ENCODE peak calls at places on chromosome 1, in ten cellular contexts. Z is cardiac muscle cell, R is Caco-2, P is uterus, O is fibroblast of lung, F is DND-41, Y is fibroblast of villous mesenchyme, T is coronary artery, D is fibroblast of pulmonary artery, W is Calu3. A is an unnamed sample.

GRCh38 chr1:207174913-207175312 is 70.9 kb downstream of the C4BPA start:
- DNase-seq in Z (no peak), Y (no peak), F (no peak), R (no peak), O (no peak), D (no peak), T (no peak), W (no peak), P (no peak), A (no peak)

GRCh38 chr1:198638894-198639319 is at the start of gene PTPRC:
- DNase-seq in F (no peak), R (no peak), Z (no peak), Y (no peak), T (no peak), O (no peak), D (no peak), W (no peak), P (no peak), A (no peak)

GRCh38 chr1:178126261-178126660 is 32.4 kb downstream of the RASAL2 start:
- DNase-seq in T (no peak), P (no peak), D (no peak), R (no peak), O (peak; percentile 26), Y (no peak), W (no peak), F (no peak), Z (no peak), A (no peak)

GRCh38 chr1:235861857-235862256 is 4.8 kb downstream of the LYST start:
- DNase-seq in R (no peak), O (no peak), D (no peak), Y (no peak), P (no peak), Z (no peak), F (no peak), T (no peak), W (no peak), A (no peak)

GRCh38 chr1:31787261-31787660 is 23.1 kb upstream of the ADGRB2 start:
- DNase-seq in D (no peak), Z (no peak), W (no peak), Y (no peak), O (no peak), T (no peak), P (no peak), F (no peak), R (peak; percentile 3), A (no peak)

GRCh38 chr1:47797555-47797954 is 199.6 kb downstream of the TRABD2B start:
- DNase-seq in F (no peak), D (no peak), W (no peak), Z (no peak), Y (peak; percentile 4), R (no peak), T (no peak), P (no peak), O (no peak), A (no peak)

GRCh38 chr1:75548721-75549480 is 62.0 kb downstream of the SLC44A5 start:
- DNase-seq in Z (no peak), O (no peak), F (no peak), R (no peak), D (peak; percentile 75), T (no peak), W (no peak), P (no peak), Y (no peak), A (no peak)

GRCh38 chr1:216700779-216701178 is 22.4 kb downstream of the ESRRG start:
- DNase-seq in Z (no peak), W (no peak), D (no peak), Y (no peak), F (no peak), P (no peak), R (no peak), T (no peak), O (no peak), A (no peak)

DNA sequence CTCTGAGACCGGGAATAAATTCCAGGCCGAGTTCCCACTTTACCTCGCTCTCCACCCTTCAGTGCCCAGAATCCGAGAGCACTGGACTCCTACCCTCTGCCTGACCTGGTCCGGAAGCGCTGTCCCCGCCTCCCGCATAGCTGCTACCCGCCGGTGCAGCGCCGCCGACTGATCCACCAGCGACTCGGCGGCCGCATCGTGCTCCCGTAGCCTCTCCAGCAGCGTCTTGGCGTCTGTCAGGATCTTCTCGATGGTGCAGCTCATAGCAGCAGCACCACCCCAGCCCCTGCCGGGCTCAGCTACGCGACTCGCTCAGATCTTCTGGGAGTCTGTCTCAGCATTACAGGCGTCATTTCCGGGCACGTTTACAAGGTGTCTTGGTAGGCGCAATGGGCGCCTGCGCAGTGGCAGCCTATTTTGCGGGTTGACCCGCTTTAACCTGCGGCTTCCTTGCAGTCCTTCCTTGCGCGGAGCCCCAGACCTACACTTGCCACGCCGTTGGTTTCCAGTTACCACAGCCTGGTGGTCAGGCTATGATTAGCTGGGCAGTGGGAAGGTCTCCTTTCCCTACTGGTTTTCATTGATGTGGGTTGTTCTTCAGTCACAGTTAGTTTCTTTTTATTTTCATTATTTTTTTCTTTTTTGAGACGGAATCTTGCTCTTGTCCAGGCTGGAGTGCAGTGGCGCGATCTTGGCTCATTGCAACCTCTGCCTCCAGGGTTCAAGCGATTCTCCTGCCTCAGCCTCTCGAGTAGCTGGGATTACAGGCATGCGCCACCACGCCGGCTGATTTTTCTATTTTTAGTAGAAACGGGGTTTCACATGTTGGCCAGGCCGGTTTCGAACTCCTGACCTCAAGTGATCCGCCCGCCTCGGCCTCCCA is at the start of gene SIKE1:
- DNase-seq in O (peak; percentile 94), W (peak; percentile 83), D (peak; percentile 93), Z (peak; percentile 97), F (peak; percentile 95), R (peak; percentile 95), T (peak; percentile 91), P (peak; percentile 88), Y (peak; percentile 96), A (peak; percentile 97)
- TF ChIP-seq CTCF in O (no peak), W (no peak), D (no peak), Z (peak; percentile 12), F (no peak), R (no peak), T (no peak), P (no peak), Y (no peak), A (no peak)

DNA sequence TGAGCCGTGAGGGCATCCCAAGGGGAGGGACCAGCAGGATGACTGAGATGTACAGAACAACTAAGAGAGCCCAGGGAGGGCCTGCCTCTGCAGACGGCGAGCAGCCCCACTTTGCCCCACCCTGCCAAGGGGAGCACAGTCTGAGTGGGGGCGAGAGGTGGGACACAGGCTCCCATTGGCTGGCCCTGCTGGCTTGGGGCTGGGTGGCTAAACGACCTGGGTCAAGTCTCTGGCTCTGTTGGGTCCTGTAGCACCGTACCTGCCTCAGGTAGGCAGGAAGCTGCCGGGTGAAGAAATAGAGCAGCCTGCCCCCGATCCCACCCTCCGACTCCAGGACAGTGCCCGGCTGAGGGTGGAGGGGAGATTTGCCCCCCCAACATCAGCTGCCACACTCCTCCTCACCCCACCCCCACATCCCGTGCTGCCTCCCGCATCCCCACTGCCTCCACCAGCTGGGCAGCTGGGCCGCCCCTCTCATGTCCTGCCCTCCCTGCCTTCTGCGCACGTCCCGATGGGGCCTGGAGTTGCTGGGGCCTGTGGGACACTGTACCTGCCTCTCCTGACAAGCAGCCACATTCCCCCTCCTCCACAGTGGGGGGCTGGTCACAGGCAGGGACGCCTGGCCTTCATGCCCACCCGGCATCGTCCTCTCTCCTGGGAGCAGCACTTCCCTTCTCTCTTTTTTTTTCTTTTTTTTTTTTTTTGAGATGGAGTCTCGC is 12.6 kb upstream of the PLEKHG5 start:
- DNase-seq in Y (no peak), O (no peak), W (no peak), P (no peak), T (no peak), Z (no peak), D (no peak), F (no peak), R (no peak), A (no peak)
- TF ChIP-seq CTCF in Y (no peak), O (no peak), W (no peak), P (no peak), T (no peak), Z (no peak), D (no peak), F (no peak), R (no peak), A (no peak)

DNA sequence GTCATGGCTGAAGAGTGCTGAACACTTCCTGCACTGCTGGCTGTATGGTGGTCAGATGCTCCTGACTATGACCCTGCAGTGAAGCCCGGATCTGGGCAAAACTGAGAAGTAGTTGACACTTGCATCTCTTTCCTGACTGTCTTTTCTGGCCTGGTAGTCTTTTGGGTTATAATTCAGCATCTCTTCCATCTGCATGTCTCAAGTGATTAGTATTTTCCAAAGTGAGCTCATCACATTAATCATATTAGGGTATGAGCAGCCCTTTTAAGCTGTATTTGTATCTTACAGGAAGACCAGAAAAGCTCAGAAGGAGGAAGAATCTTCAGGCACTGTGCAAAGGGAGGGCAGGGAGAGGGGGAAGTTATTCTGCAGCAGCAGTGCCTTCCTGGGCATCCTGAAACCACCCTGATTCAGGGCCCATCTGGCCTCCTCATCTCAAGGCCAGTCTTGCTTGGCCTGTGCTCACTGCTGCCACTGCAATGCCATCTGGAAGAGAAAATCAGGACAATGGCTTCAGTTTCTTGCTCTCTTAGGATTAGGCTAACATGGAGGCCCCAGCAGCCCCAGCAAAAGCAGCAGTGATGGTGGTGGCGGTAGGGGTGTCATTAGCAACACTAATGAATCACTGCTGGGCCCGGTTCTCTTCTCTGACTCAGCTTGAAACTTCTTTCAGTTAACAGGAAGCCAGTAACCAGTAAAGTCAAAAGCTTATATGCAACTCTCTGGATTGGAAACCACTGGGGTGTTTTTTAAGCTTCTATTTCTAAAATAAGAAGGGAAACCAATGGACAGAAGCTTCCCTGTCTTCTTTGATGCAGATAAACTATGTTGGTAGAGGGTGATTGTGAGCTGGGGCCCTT is 63.3 kb upstream of the WDR26 start:
- DNase-seq in O (peak; percentile 74), P (no peak), Z (no peak), R (no peak), D (peak; percentile 77), F (peak; percentile 67), W (peak; percentile 60), T (no peak), Y (peak; percentile 71), A (peak; percentile 91)
- TF ChIP-seq CTCF in O (peak; percentile 10), P (no peak), Z (no peak), R (no peak), D (peak; percentile 0), F (peak; percentile 5), W (no peak), T (no peak), Y (no peak), A (no peak)

GRCh38 chr1:212597495-212597894 is 11.1 kb upstream of the ATF3 start:
- DNase-seq in R (no peak), D (no peak), Y (no peak), T (no peak), W (no peak), Z (no peak), P (no peak), O (peak; percentile 44), F (no peak), A (no peak)

GRCh38 chr1:212596798-212597197 is 11.8 kb upstream of the ATF3 start:
- DNase-seq in P (no peak), R (no peak), T (no peak), Z (no peak), Y (no peak), O (no peak), F (no peak), D (no peak), W (no peak), A (no peak)

GRCh38 chr1:212595229-212595628 is 13.3 kb upstream of the ATF3 start:
- DNase-seq in T (no peak), Z (no peak), W (no peak), D (no peak), R (no peak), P (no peak), F (no peak), Y (no peak), O (no peak), A (no peak)

GRCh38 chr1:212594640-212595039 is 13.9 kb upstream of the ATF3 start:
- DNase-seq in Z (no peak), F (no peak), T (no peak), Y (no peak), W (no peak), P (no peak), D (no peak), R (no peak), O (no peak), A (no peak)

DNA sequence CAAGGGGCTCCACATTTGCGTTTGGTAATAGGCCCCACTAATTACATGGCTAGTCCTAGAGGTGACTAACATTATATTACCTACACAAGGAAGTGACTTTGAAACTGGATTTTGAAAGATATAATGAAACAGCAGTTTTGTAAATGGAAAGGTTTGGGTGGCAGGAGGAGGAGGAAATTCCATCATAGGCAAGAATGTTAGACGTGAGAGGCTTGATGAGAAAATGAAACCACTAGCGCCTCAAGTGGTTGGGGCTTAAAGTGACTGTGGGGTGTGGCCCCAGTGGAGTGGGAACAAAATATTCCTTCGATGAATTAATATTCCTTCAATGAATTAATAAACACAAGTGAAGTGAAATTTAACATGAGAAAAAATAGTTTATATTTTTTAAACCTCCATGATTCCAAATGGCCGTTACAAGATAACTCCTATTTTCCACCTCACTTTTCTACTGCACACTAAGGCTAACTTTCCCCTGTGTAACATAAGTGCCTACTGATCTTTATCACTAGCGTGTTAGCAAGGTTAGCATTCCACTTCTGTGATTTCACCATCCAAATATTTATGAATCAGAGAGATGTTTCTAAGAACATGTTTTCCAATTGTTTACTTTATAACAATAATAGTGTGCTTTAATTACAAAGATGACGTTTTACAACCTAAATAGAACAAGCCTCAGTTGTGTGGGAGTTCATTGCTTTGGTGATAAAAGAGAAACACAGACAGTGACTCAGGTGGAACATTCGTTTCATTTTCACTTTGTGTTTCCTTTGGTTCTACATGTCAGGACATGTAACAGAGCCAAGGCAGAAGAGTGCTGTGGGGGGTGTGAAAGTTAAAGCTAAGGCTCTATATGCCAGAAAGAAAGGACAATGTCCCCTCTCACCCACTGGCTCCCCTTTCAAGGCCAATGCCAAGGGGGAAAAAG is 12.5 kb upstream of the ATF3 start:
- DNase-seq in F (peak; percentile 73), P (no peak), Y (peak; percentile 95), T (no peak), W (peak; percentile 73), D (peak; percentile 95), Z (no peak), R (peak; percentile 55), O (peak; percentile 92), A (peak; percentile 70)
- TF ChIP-seq CTCF in F (peak; percentile 84), P (no peak), Y (peak; percentile 60), T (no peak), W (peak; percentile 86), D (peak; percentile 55), Z (peak; percentile 54), R (peak; percentile 63), O (peak; percentile 58), A (peak; percentile 66)

A was measured in activated CD8-positive, alpha-beta T cell treated with anti-CD3 and anti-CD28 coated beads for 36 hours.